ENCODE peak calls at places on chromosome 16, in nine cellular contexts. One of them, this sample, is unnamed.

GRCh38 chr16:88759245-88759975 is 25.6 kb downstream of the PIEZO1 start:
- DNase-seq in Peyer's patch: peak; percentile 84
- DNase-seq in breast epithelium: no peak
- DNase-seq in A549: no peak
- DNase-seq in tibial nerve: peak; percentile 38
- DNase-seq in transverse colon: peak; percentile 85
- DNase-seq in testis: peak; percentile 46
- DNase-seq in stomach: peak; percentile 55
- DNase-seq in adrenal gland: peak; percentile 65
- DNase-seq in this sample: no peak

GRCh38 chr16:54345231-54345630 is 58.6 kb upstream of the IRX3 start:
- DNase-seq in Peyer's patch: no peak
- DNase-seq in breast epithelium: no peak
- DNase-seq in A549: no peak
- DNase-seq in tibial nerve: no peak
- DNase-seq in transverse colon: no peak
- DNase-seq in testis: no peak
- DNase-seq in stomach: no peak
- DNase-seq in adrenal gland: no peak
- DNase-seq in this sample: no peak

GRCh38 chr16:54270711-54271110 is 15.9 kb downstream of the IRX3 start:
- DNase-seq in Peyer's patch: peak; percentile 2
- DNase-seq in breast epithelium: no peak
- DNase-seq in A549: no peak
- DNase-seq in tibial nerve: no peak
- DNase-seq in transverse colon: no peak
- DNase-seq in testis: no peak
- DNase-seq in stomach: no peak
- DNase-seq in adrenal gland: no peak
- DNase-seq in this sample: no peak

GRCh38 chr16:53809088-53809951 is 105.4 kb downstream of the FTO start:
- DNase-seq in Peyer's patch: no peak
- DNase-seq in breast epithelium: no peak
- DNase-seq in A549: no peak
- DNase-seq in tibial nerve: no peak
- DNase-seq in transverse colon: no peak
- DNase-seq in testis: no peak
- DNase-seq in stomach: no peak
- DNase-seq in adrenal gland: no peak
- DNase-seq in this sample: no peak

GRCh38 chr16:59971264-59971663 is 1237.1 kb upstream of the GOT2 start:
- DNase-seq in Peyer's patch: no peak
- DNase-seq in breast epithelium: no peak
- DNase-seq in A549: peak; percentile 1
- DNase-seq in tibial nerve: no peak
- DNase-seq in transverse colon: no peak
- DNase-seq in testis: no peak
- DNase-seq in stomach: no peak
- DNase-seq in adrenal gland: no peak
- DNase-seq in this sample: no peak

GRCh38 chr16:31094088-31094423 is 541 bp downstream of the VKORC1 start:
- DNase-seq in Peyer's patch: no peak
- DNase-seq in breast epithelium: no peak
- DNase-seq in A549: no peak
- DNase-seq in tibial nerve: no peak
- DNase-seq in transverse colon: no peak
- DNase-seq in testis: peak; percentile 53
- DNase-seq in stomach: no peak
- DNase-seq in adrenal gland: no peak
- DNase-seq in this sample: no peak

GRCh38 chr16:50265260-50265659 is 1.1 kb upstream of the ADCY7 start:
- DNase-seq in Peyer's patch: peak; percentile 73
- DNase-seq in breast epithelium: no peak
- DNase-seq in A549: no peak
- DNase-seq in tibial nerve: no peak
- DNase-seq in transverse colon: peak; percentile 42
- DNase-seq in testis: no peak
- DNase-seq in stomach: peak; percentile 54
- DNase-seq in adrenal gland: no peak
- DNase-seq in this sample: no peak

GRCh38 chr16:70391881-70392481 is 45.3 kb downstream of the DDX19A start:
- DNase-seq in Peyer's patch: no peak
- DNase-seq in breast epithelium: no peak
- DNase-seq in A549: no peak
- DNase-seq in tibial nerve: peak; percentile 60
- DNase-seq in transverse colon: no peak
- DNase-seq in testis: peak; percentile 82
- DNase-seq in stomach: no peak
- DNase-seq in adrenal gland: peak; percentile 92
- DNase-seq in this sample: no peak

GRCh38 chr16:81830845-81831600 is 51.9 kb downstream of the PLCG2 start:
- DNase-seq in Peyer's patch: no peak
- DNase-seq in breast epithelium: no peak
- DNase-seq in A549: no peak
- DNase-seq in tibial nerve: no peak
- DNase-seq in transverse colon: no peak
- DNase-seq in testis: no peak
- DNase-seq in stomach: no peak
- DNase-seq in adrenal gland: no peak
- DNase-seq in this sample: no peak

GRCh38 chr16:3882531-3882930 is 2.0 kb upstream of the CREBBP start:
- DNase-seq in Peyer's patch: no peak
- DNase-seq in breast epithelium: no peak
- DNase-seq in A549: no peak
- DNase-seq in tibial nerve: no peak
- DNase-seq in transverse colon: no peak
- DNase-seq in testis: no peak
- DNase-seq in stomach: no peak
- DNase-seq in adrenal gland: no peak
- DNase-seq in this sample: no peak

GRCh38 chr16:16033208-16033717 is 83.8 kb downstream of the ABCC1 start:
- DNase-seq in Peyer's patch: peak; percentile 61
- DNase-seq in breast epithelium: no peak
- DNase-seq in A549: no peak
- DNase-seq in tibial nerve: no peak
- DNase-seq in transverse colon: no peak
- DNase-seq in testis: no peak
- DNase-seq in stomach: no peak
- DNase-seq in adrenal gland: no peak
- DNase-seq in this sample: no peak

DNA sequence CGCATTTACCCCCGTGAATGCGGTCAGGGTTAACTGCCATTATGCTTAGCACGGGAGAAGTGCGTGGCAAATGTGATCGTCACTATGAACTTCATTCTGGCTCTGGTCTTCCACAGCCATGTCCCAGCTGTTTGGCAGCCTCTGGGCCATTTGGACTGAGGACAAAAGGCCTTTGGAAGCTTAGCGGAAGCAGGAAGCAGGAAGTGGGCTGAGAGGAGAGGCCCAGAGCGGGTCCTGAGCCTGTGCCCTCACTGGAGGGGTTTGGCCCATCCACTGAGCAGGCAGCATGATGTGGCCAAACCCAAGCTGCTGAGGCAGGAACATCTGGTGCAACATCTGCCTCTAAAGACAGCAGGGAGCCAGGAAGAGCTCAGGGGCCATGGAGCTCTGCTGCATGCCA is 345.9 kb downstream of the C16orf95 start:
- DNase-seq in Peyer's patch: no peak
- DNase-seq in breast epithelium: no peak
- DNase-seq in A549: no peak
- DNase-seq in tibial nerve: no peak
- DNase-seq in transverse colon: no peak
- DNase-seq in testis: no peak
- DNase-seq in stomach: no peak
- DNase-seq in adrenal gland: no peak
- DNase-seq in this sample: no peak
- TF ChIP-seq POLR2A in Peyer's patch: no peak
- TF ChIP-seq POLR2A in breast epithelium: no peak
- TF ChIP-seq POLR2A in A549: no peak
- TF ChIP-seq POLR2A in tibial nerve: no peak
- TF ChIP-seq POLR2A in transverse colon: no peak
- TF ChIP-seq POLR2A in testis: no peak
- TF ChIP-seq POLR2A in stomach: no peak
- TF ChIP-seq POLR2A in adrenal gland: no peak
- TF ChIP-seq POLR2A in this sample: no peak

GRCh38 chr16:52095466-52095865 is 451.5 kb downstream of the TOX3 start:
- DNase-seq in Peyer's patch: peak; percentile 69
- DNase-seq in breast epithelium: no peak
- DNase-seq in A549: no peak
- DNase-seq in tibial nerve: no peak
- DNase-seq in transverse colon: no peak
- DNase-seq in testis: no peak
- DNase-seq in stomach: no peak
- DNase-seq in adrenal gland: no peak
- DNase-seq in this sample: no peak

GRCh38 chr16:52103791-52104190 is 443.2 kb downstream of the TOX3 start:
- DNase-seq in Peyer's patch: no peak
- DNase-seq in breast epithelium: no peak
- DNase-seq in A549: no peak
- DNase-seq in tibial nerve: no peak
- DNase-seq in transverse colon: no peak
- DNase-seq in testis: no peak
- DNase-seq in stomach: no peak
- DNase-seq in adrenal gland: no peak
- DNase-seq in this sample: no peak

DNA sequence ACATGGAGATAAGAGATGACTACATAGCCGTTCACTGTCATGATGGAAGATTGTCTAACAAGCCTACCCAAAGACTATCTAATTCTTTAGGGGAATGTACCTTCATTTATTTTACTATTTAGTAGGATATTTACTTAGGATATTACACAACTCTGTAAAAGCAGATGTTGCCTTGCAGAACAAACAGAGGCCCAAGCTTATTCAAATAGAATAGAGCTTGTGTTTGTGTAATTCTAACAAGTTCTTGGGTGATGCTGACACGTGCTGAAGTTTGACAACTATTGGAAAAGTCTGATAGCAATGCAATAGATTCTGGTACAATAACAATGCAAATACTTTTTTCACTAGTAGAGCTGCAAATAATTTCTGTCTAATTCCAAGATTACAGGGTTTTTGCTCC is 447.6 kb downstream of the TOX3 start:
- DNase-seq in Peyer's patch: no peak
- DNase-seq in breast epithelium: no peak
- DNase-seq in A549: no peak
- DNase-seq in tibial nerve: no peak
- DNase-seq in transverse colon: no peak
- DNase-seq in testis: no peak
- DNase-seq in stomach: no peak
- DNase-seq in adrenal gland: no peak
- DNase-seq in this sample: no peak
- H3K4me1 ChIP-seq in Peyer's patch: no peaks in the 10 kb centered on the region
- H3K4me1 ChIP-seq in breast epithelium: no peaks in the 10 kb centered on the region
- H3K4me1 ChIP-seq in A549: no peaks in the 10 kb centered on the region
- H3K4me1 ChIP-seq in tibial nerve: no peaks in the 10 kb centered on the region
- H3K4me1 ChIP-seq in transverse colon: no peaks in the 10 kb centered on the region
- H3K4me1 ChIP-seq in testis: no peaks in the 10 kb centered on the region
- H3K4me1 ChIP-seq in stomach: no peaks in the 10 kb centered on the region
- H3K4me1 ChIP-seq in adrenal gland: no peaks in the 10 kb centered on the region
- H3K4me1 ChIP-seq in this sample: no peaks in the 10 kb centered on the region

DNA sequence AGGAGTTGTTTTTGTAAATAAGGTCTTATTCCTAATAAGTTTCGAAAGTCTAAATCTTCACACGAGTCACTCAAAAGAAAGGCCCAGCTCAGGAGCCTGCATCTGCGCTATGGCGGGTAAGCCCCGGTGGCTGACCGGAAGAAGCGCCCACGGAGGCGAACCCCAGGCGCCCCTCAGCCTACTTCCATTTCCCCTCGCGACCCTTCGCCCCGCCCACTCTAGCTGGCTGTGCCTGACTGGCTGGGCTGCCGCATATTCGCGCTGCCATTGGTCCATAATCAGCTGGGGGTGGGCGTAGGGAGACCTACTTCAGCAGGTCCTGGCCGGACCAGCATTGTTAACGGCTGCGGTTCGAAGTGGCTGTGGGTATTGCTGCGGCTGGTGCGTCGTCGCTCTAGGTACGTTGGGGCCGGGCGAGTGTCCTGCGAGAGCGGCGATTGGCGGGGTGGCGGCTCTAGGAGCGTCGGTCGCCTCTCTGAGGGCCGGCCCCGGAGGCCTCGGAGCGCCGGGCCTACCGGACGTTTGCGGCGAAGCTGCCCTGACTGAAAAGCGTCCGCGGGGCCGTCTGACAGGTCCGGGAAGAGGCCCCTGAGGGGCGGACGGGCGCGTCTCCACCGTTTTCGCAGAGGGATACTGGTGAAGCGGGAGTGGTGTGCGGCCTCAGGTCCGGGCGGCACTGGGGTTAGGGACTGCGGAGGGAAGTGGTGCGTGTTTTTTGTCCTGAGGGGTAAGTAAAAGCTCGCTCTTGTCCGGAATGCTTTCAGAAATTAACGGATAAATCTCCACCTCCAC is at the start of gene ATF7IP2:
- DNase-seq in Peyer's patch: peak; percentile 93
- DNase-seq in breast epithelium: peak; percentile 72
- DNase-seq in A549: peak; percentile 96
- DNase-seq in tibial nerve: peak; percentile 51
- DNase-seq in transverse colon: peak; percentile 86
- DNase-seq in testis: peak; percentile 96
- DNase-seq in stomach: peak; percentile 89
- DNase-seq in adrenal gland: peak; percentile 97
- DNase-seq in this sample: peak; percentile 94
- TF ChIP-seq POLR2A in Peyer's patch: peak; percentile 52
- TF ChIP-seq POLR2A in breast epithelium: no peak
- TF ChIP-seq POLR2A in A549: peak; percentile 98
- TF ChIP-seq POLR2A in tibial nerve: peak; percentile 51
- TF ChIP-seq POLR2A in transverse colon: peak; percentile 67
- TF ChIP-seq POLR2A in testis: peak; percentile 26
- TF ChIP-seq POLR2A in stomach: no peak
- TF ChIP-seq POLR2A in adrenal gland: peak; percentile 95
- TF ChIP-seq POLR2A in this sample: no peak

GRCh38 chr16:85910854-85911247 is 11.9 kb downstream of the IRF8 start:
- DNase-seq in Peyer's patch: no peak
- DNase-seq in breast epithelium: no peak
- DNase-seq in A549: no peak
- DNase-seq in tibial nerve: no peak
- DNase-seq in transverse colon: no peak
- DNase-seq in testis: no peak
- DNase-seq in stomach: no peak
- DNase-seq in adrenal gland: no peak
- DNase-seq in this sample: no peak
- H3K4me1 ChIP-seq in Peyer's patch: peaks cover 39% of the 10 kb centered on the region
- H3K4me1 ChIP-seq in breast epithelium: no peaks in the 10 kb centered on the region
- H3K4me1 ChIP-seq in A549: no peaks in the 10 kb centered on the region
- H3K4me1 ChIP-seq in tibial nerve: peaks cover 14% of the 10 kb centered on the region
- H3K4me1 ChIP-seq in transverse colon: peaks cover 25% of the 10 kb centered on the region
- H3K4me1 ChIP-seq in testis: peaks cover 13% of the 10 kb centered on the region
- H3K4me1 ChIP-seq in stomach: peaks cover 22% of the 10 kb centered on the region
- H3K4me1 ChIP-seq in adrenal gland: peaks cover 24% of the 10 kb centered on the region
- H3K4me1 ChIP-seq in this sample: no peaks in the 10 kb centered on the region

GRCh38 chr16:68283346-68283745 is 19.0 kb downstream of the SLC7A6 start:
- DNase-seq in Peyer's patch: no peak
- DNase-seq in breast epithelium: no peak
- DNase-seq in A549: no peak
- DNase-seq in tibial nerve: no peak
- DNase-seq in transverse colon: no peak
- DNase-seq in testis: no peak
- DNase-seq in stomach: no peak
- DNase-seq in adrenal gland: no peak
- DNase-seq in this sample: no peak
- TF ChIP-seq POLR2A in Peyer's patch: no peak
- TF ChIP-seq POLR2A in breast epithelium: no peak
- TF ChIP-seq POLR2A in A549: no peak
- TF ChIP-seq POLR2A in tibial nerve: no peak
- TF ChIP-seq POLR2A in transverse colon: no peak
- TF ChIP-seq POLR2A in testis: no peak
- TF ChIP-seq POLR2A in stomach: no peak
- TF ChIP-seq POLR2A in adrenal gland: no peak
- TF ChIP-seq POLR2A in this sample: no peak